ENCODE peak calls at places on chromosomes 5 and 9, in four cellular contexts. P is stimulated activated CD8-positive, alpha-beta memory T cell treated with anti-CD3 and anti-CD28 coated beads, Interleukin-4, amount 100 ng/mL, for 48 hours; J is germinal center; B is COR-L47. F is an unnamed sample.

GRCh38 chr9:135085830-135086546 is 1.5 kb upstream of the OLFM1 start:
- DNase-seq in B (peak), J (peak), P (peak), F (peak)

GRCh38 chr5:157538311-157538710 is 37.3 kb downstream of the ADAM19 start:
- DNase-seq in P (no peak), B (no peak), J (no peak), F (no peak)

GRCh38 chr5:171155621-171156020 is 153.4 kb upstream of the TLX3 start:
- DNase-seq in P (no peak), J (no peak), B (no peak), F (peak)

GRCh38 chr5:10036136-10036535 is 213.6 kb downstream of the ATPSCKMT start:
- DNase-seq in B (no peak), J (no peak), P (no peak), F (no peak)

GRCh38 chr5:178313316-178313715 is 80.7 kb upstream of the PHYKPL start:
- DNase-seq in J (no peak), P (no peak), B (no peak), F (no peak)

GRCh38 chr5:133688386-133688785 is 76.0 kb upstream of the FSTL4 start:
- DNase-seq in B (no peak), P (no peak), J (no peak), F (peak)

GRCh38 chr5:150625164-150625535 is 15.3 kb upstream of the SYNPO start:
- DNase-seq in J (no peak), P (no peak), B (no peak), F (no peak)

GRCh38 chr9:13665418-13666066 is 386.1 kb upstream of the MPDZ start:
- DNase-seq in J (no peak), B (no peak), P (no peak), F (peak)

GRCh38 chr5:7546555-7546954 is 150.6 kb downstream of the ADCY2 start:
- DNase-seq in B (no peak), P (no peak), J (no peak), F (no peak)

GRCh38 chr5:31768784-31769183 is 129.9 kb downstream of the PDZD2 start:
- DNase-seq in B (no peak), P (no peak), J (no peak), F (no peak)

GRCh38 chr5:172280937-172281336 is 2.6 kb downstream of the UBTD2 start:
- DNase-seq in J (no peak), P (no peak), B (peak), F (peak)

GRCh38 chr5:149445739-149446369 is 66.8 kb upstream of the IL17B start:
- DNase-seq in P (no peak), B (peak), J (no peak), F (peak)

GRCh38 chr9:86655147-86655546 is 292.2 kb downstream of the GAS1 start:
- DNase-seq in B (no peak), J (no peak), P (no peak), F (no peak)

GRCh38 chr5:150836703-150837102 is 9.6 kb upstream of the IRGM start:
- DNase-seq in J (no peak), B (no peak), P (no peak), F (no peak)

GRCh38 chr5:72138943-72139467 is 31.7 kb downstream of the MAP1B start:
- DNase-seq in B (no peak), J (no peak), P (peak), F (peak)

GRCh38 chr5:45288746-45289145 is 407.4 kb downstream of the HCN1 start:
- DNase-seq in P (no peak), B (no peak), J (no peak), F (no peak)

GRCh38 chr5:150058480-150059126 is 27.8 kb downstream of the CSF1R start:
- DNase-seq in P (no peak), B (no peak), J (no peak), F (peak)

GRCh38 chr5:104045987-104046386 is 483.4 kb upstream of the NUDT12 start:
- DNase-seq in J (no peak), P (no peak), B (no peak), F (no peak)

GRCh38 chr9:120982851-120983250 is 56.3 kb upstream of the TRAF1 start:
- DNase-seq in J (no peak), B (no peak), P (no peak), F (no peak)

GRCh38 chr5:90285581-90285980 is 124.0 kb downstream of the CETN3 start:
- DNase-seq in J (no peak), P (no peak), B (no peak), F (peak)

GRCh38 chr9:137140151-137141012 is 1.4 kb downstream of the GRIN1 start:
- DNase-seq in J (no peak), P (no peak), B (no peak), F (no peak)

GRCh38 chr9:130962418-130963316 is 23.6 kb upstream of the FIBCD1 start:
- DNase-seq in P (no peak), B (no peak), J (no peak), F (peak)

GRCh38 chr9:133877967-133878366 is 114.2 kb downstream of the VAV2 start:
- DNase-seq in B (no peak), J (no peak), P (no peak), F (no peak)

GRCh38 chr5:125056641-125057345 is 310.4 kb upstream of the ZNF608 start:
- DNase-seq in P (no peak), B (no peak), J (no peak), F (no peak)

GRCh38 chr5:102617857-102618187 is 119.0 kb upstream of the SLCO6A1 start:
- DNase-seq in J (no peak), B (no peak), P (no peak), F (no peak)

GRCh38 chr9:98429613-98430012 is 174.2 kb upstream of the TBC1D2 start:
- DNase-seq in P (no peak), J (no peak), B (no peak), F (no peak)

GRCh38 chr9:107944387-107944786 is 454.8 kb upstream of the KLF4 start:
- DNase-seq in B (no peak), P (no peak), J (no peak), F (no peak)

GRCh38 chr5:38670878-38671277 is 114.4 kb upstream of the LIFR start:
- DNase-seq in P (no peak), B (no peak), J (no peak), F (peak)

GRCh38 chr9:93552923-93553322 is 23.5 kb upstream of the PHF2 start:
- DNase-seq in P (no peak), B (no peak), J (no peak), F (no peak)

GRCh38 chr5:143041-143440 is 48.3 kb upstream of the LRRC14B start:
- DNase-seq in B (no peak), P (no peak), J (no peak), F (no peak)